ENCODE peak calls at places on chromosome 12, in four cellular contexts. J is GM12878, N is K562, M is HepG2. R is an unnamed sample.
A peak's percentile ranks its signal among the peaks of the same experiment; 100 is the strongest.

GRCh38 chr12:122852336-122853275 is 17.3 kb downstream of the HIP1R start:
- DNase-seq in J (no peak), N (no peak), M (no peak), R (no peak)

GRCh38 chr12:52082668-52082987 is 3.1 kb downstream of the SMIM41 start:
- DNase-seq in J (no peak), N (no peak), M (no peak), R (no peak)

GRCh38 chr12:71938728-71939385 is at the start of gene TPH2:
- DNase-seq in J (no peak), N (peak; percentile 84), M (peak; percentile 59), R (peak; percentile 61)

GRCh38 chr12:28212182-28212581 is 21.9 kb downstream of the CCDC91 start:
- DNase-seq in J (no peak), N (no peak), M (no peak), R (no peak)

GRCh38 chr12:100926669-100927248 is 132.2 kb downstream of the ANO4 start:
- DNase-seq in J (no peak), N (peak; percentile 2), M (peak; percentile 25), R (no peak)

GRCh38 chr12:10941916-10942607 is 3.0 kb upstream of the TAS2R14 start:
- DNase-seq in J (peak; percentile 9), N (peak; percentile 39), M (peak; percentile 28), R (peak; percentile 59)

GRCh38 chr12:57139796-57140649 is 7.4 kb downstream of the LRP1-AS start:
- DNase-seq in J (no peak), N (no peak), M (no peak), R (no peak)

GRCh38 chr12:68263366-68263765 is 10.0 kb upstream of the IL22 start:
- DNase-seq in J (no peak), N (no peak), M (no peak), R (no peak)

GRCh38 chr12:92188517-92189188 is 43.0 kb upstream of the BTG1 start:
- DNase-seq in J (no peak), N (no peak), M (no peak), R (no peak)

GRCh38 chr12:89327477-89328094 is 24.7 kb downstream of the DUSP6 start:
- DNase-seq in J (no peak), N (no peak), M (no peak), R (no peak)

GRCh38 chr12:108643941-108644742 is 10.4 kb upstream of the SELPLG start:
- DNase-seq in J (no peak), N (no peak), M (no peak), R (peak; percentile 53)

GRCh38 chr12:110639336-110640178 is 25.6 kb downstream of the TCTN1 start:
- DNase-seq in J (no peak), N (peak; percentile 31), M (no peak), R (peak; percentile 14)

GRCh38 chr12:52622349-52622748 is 4.0 kb upstream of the KRT73 start:
- DNase-seq in J (no peak), N (no peak), M (no peak), R (no peak)

GRCh38 chr12:13436696-13437391 is 240.3 kb downstream of the EMP1 start:
- DNase-seq in J (no peak), N (peak; percentile 73), M (no peak), R (peak; percentile 40)

GRCh38 chr12:12983420-12984035 is 16.5 kb downstream of the HEBP1 start:
- DNase-seq in J (no peak), N (peak; percentile 29), M (peak; percentile 30), R (peak; percentile 61)

GRCh38 chr12:55822228-55822627 is 4.4 kb downstream of the ORMDL2 start:
- DNase-seq in J (no peak), N (no peak), M (peak; percentile 48), R (peak; percentile 44)

GRCh38 chr12:91127751-91128150 is 16.5 kb upstream of the LUM start:
- DNase-seq in J (no peak), N (no peak), M (peak; percentile 41), R (no peak)

GRCh38 chr12:2902287-2902880 is 11.7 kb downstream of the TULP3 start:
- DNase-seq in J (no peak), N (peak; percentile 24), M (no peak), R (no peak)

GRCh38 chr12:77686760-77687159 is 143.9 kb upstream of the NAV3 start:
- DNase-seq in J (no peak), N (no peak), M (no peak), R (no peak)

GRCh38 chr12:124233846-124234620 is 60.9 kb upstream of the RFLNA start:
- DNase-seq in J (no peak), N (no peak), M (no peak), R (no peak)

GRCh38 chr12:40254455-40255085 is 29.8 kb downstream of the LRRK2 start:
- DNase-seq in J (no peak), N (no peak), M (no peak), R (no peak)

DNA sequence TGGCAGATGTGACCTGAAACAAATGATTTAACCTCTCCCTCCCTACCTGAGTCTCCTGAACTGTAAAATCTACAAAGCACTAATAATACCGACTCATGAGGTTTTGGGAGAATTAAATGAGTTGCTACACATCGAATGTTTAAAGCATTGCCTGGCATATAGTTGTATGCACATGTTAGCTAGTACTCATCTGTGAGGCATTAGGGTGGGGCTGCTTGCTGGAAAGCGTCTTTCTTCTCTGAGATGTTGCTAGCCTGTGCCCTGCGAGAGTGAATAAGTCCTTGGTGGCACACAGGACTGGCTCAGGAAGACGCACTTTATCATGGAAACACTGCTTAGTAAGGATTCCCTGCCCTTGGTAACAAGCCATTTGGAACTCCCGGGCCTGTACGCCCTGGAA is 6.1 kb downstream of the RAPGEF3 start:
- DNase-seq in J (no peak), N (no peak), M (no peak), R (no peak)
- H3K27ac ChIP-seq in J (no peak overlapping the region), N (no peak overlapping the region), M (no peak overlapping the region), R (no peak overlapping the region)

GRCh38 chr12:21989819-21990412 is 48.7 kb upstream of the ABCC9 start:
- DNase-seq in J (no peak), N (peak; percentile 34), M (peak; percentile 1), R (peak; percentile 39)

GRCh38 chr12:21992823-21993222 is 51.6 kb upstream of the ABCC9 start:
- DNase-seq in J (no peak), N (peak; percentile 78), M (no peak), R (no peak)

GRCh38 chr12:21998295-21998694 is 47.7 kb upstream of the CMAS start:
- DNase-seq in J (no peak), N (no peak), M (no peak), R (no peak)

GRCh38 chr12:21991526-21991925 is 50.3 kb upstream of the ABCC9 start:
- DNase-seq in J (no peak), N (no peak), M (no peak), R (no peak)

GRCh38 chr12:21993438-21993981 is 52.3 kb upstream of the ABCC9 start:
- DNase-seq in J (no peak), N (no peak), M (no peak), R (no peak)
- TF ChIP-seq CHD4 in J (no peak), N (no peak), M (no peak), R (no peak)

DNA sequence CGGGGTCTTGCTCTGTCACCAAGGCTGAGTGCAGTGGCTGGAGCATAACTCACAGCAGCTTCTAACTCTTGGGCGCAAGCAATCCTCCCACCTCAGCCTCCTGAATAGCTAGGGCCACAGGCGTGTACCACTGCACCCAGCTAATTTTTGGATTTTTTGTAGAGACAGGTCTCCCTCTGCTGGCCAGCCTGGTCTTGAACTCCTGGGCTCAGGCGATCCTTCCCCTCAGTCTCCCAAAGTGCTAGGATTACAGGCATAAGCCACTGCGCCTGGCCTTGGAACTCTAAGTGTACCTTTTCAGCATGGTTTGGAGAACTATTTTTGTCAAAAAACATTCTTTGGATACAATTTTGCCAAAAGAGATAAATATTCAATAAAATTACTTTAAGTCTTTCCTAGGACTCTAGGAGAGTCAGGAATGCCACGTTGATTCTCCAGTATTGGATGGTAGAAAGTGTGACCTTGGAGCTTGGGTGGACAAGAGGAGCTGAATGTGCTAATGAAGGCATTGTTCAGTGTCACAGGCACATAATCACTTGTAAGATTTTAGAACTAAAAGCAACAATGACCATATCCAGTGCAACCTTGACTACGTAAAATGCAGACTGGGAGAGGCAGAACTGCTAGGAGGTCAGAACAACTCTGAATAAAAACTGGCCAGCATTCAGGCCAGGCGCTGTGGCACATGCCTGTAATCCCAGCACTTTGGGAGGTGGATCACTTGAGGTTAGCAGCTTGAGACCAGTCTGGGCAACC is 2.8 kb downstream of the SRSF9 start:
- DNase-seq in J (no peak), N (peak; percentile 70), M (peak; percentile 27), R (peak; percentile 64)
- H3K27ac ChIP-seq in J (no peak overlapping the region), N (peak overlapping the region; percentile 40), M (no peak overlapping the region), R (no peak overlapping the region)

GRCh38 chr12:84599539-84599938 is 313.1 kb downstream of the SLC6A15 start:
- DNase-seq in J (no peak), N (no peak), M (no peak), R (no peak)
- TF ChIP-seq CHD4 in J (no peak), N (no peak), M (no peak), R (no peak)

GRCh38 chr12:19970116-19970515 is 398.2 kb upstream of the PDE3A start:
- DNase-seq in J (no peak), N (no peak), M (no peak), R (no peak)

GRCh38 chr12:19971396-19971802 is 396.9 kb upstream of the PDE3A start:
- DNase-seq in J (no peak), N (no peak), M (peak; percentile 5), R (peak; percentile 91)

GRCh38 chr12:19967486-19967885 is 400.9 kb upstream of the PDE3A start:
- DNase-seq in J (peak; percentile 19), N (no peak), M (no peak), R (peak; percentile 91)

GRCh38 chr12:19970826-19971225 is 397.5 kb upstream of the PDE3A start:
- DNase-seq in J (no peak), N (no peak), M (no peak), R (no peak)

DNA sequence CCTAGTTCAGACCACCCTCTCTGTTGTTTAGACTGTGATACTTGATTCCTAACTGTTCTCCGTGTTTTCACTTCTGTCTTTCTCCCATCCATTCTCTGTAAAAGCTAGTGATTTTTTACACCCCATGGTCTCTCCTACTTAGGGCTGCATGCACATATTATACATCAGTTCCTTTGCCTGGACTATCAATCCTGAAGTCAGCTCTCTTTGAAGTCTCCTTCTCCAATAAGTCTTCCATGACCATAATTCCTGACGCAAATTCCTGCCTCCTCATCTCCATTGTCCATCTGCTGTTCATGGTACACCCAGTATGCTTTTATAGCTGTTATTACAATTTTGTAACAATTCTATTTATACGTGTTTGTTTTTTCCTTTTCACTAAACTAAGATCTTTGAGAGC is 398.9 kb upstream of the PDE3A start:
- DNase-seq in J (no peak), N (no peak), M (no peak), R (no peak)
- H3K27ac ChIP-seq in J (no peak overlapping the region), N (no peak overlapping the region), M (no peak overlapping the region), R (peak overlapping the region; percentile 61)

DNA sequence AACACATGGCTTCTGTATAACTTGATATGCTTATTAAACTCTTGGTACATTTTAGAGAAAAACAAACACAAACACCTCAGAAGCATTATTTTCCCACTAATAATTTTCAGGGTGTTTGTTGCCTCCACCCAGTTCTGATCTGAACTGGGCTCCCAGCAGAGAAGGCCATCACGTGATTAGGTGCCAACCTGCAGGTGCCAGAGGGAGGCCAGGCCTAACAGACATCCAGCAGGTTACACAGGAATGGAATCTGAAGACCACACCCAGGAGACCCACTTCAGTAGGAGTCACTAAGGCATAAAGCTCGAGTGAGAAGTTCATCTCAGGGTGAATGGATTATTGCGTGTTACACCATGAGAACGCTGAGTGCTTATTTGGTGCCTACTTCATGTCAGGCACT is 8.9 kb downstream of the SLC6A12 start:
- DNase-seq in J (no peak), N (no peak), M (no peak), R (no peak)
- TF ChIP-seq CHD4 in J (no peak), N (no peak), M (no peak), R (no peak)